ENCODE peak calls at places on chromosome 7, in ten cellular contexts. E is GM12878; Y is CD8-positive, alpha-beta T cell; W is adrenal gland; G is colonic mucosa; S is tibial nerve; L is transverse colon; H is tibial artery; D is fibroblast of lung; J is PC-9. M is an unnamed sample. For H3K36me3, the result is how much of the 10 kb centered on the place peaks cover.

GRCh38 chr7:112254166-112254565 is 47.7 kb downstream of the ZNF277 start:
- DNase-seq in E (no peak), Y (no peak), W (no peak), G (no peak), S (no peak), L (no peak), H (no peak), D (no peak), J (no peak), M (no peak)

GRCh38 chr7:142813262-142813661 is 41.6 kb upstream of the EPHB6 start:
- DNase-seq in E (no peak), Y (no peak), W (no peak), G (no peak), S (no peak), L (no peak), H (no peak), D (peak), J (peak), M (no peak)

GRCh38 chr7:29299986-29300609 is 105.5 kb downstream of the CHN2 start:
- DNase-seq in E (no peak), Y (no peak), W (no peak), G (no peak), S (no peak), L (no peak), H (no peak), D (peak), J (peak), M (no peak)

GRCh38 chr7:155865830-155866545 is 53.7 kb upstream of the SHH start:
- DNase-seq in E (no peak), Y (no peak), W (peak), G (peak), S (no peak), L (peak), H (no peak), D (no peak), J (no peak), M (no peak)

GRCh38 chr7:101390901-101391301 is 28.2 kb downstream of the COL26A1 start:
- DNase-seq in E (peak), Y (no peak), W (peak), G (no peak), S (peak), L (peak), H (no peak), D (no peak), J (no peak), M (no peak)

GRCh38 chr7:100673942-100674431 is 447 bp downstream of the GNB2 start:
- DNase-seq in E (no peak), Y (peak), W (peak), G (peak), S (peak), L (peak), H (peak), D (no peak), J (no peak), M (peak)

GRCh38 chr7:141486959-141487358 is 64.3 kb upstream of the AGK start:
- DNase-seq in E (no peak), Y (no peak), W (no peak), G (no peak), S (no peak), L (no peak), H (no peak), D (no peak), J (no peak), M (no peak)

GRCh38 chr7:4058158-4058557 is 623.9 kb upstream of the FOXK1 start:
- DNase-seq in E (no peak), Y (no peak), W (no peak), G (no peak), S (no peak), L (no peak), H (no peak), D (peak), J (no peak), M (no peak)

GRCh38 chr7:155998328-155998691 is 186.0 kb upstream of the SHH start:
- DNase-seq in E (no peak), Y (no peak), W (peak), G (no peak), S (no peak), L (no peak), H (no peak), D (no peak), J (no peak), M (no peak)

GRCh38 chr7:133255461-133255860 is 2.6 kb downstream of the EXOC4 start:
- DNase-seq in E (no peak), Y (no peak), W (no peak), G (no peak), S (no peak), L (no peak), H (no peak), D (no peak), J (no peak), M (no peak)

GRCh38 chr7:23654508-23654907 is 25.5 kb upstream of the FAM221A start:
- DNase-seq in E (no peak), Y (no peak), W (peak), G (peak), S (no peak), L (peak), H (no peak), D (no peak), J (no peak), M (no peak)

GRCh38 chr7:129227646-129228578 is 3.1 kb downstream of the AHCYL2 start:
- DNase-seq in E (no peak), Y (no peak), W (no peak), G (no peak), S (no peak), L (no peak), H (no peak), D (no peak), J (no peak), M (no peak)

GRCh38 chr7:157097569-157097968 is 41.2 kb upstream of the UBE3C start:
- DNase-seq in E (no peak), Y (no peak), W (no peak), G (peak), S (no peak), L (peak), H (no peak), D (no peak), J (no peak), M (no peak)

GRCh38 chr7:143389316-143390097 is 8.4 kb downstream of the ZYX start:
- DNase-seq in E (no peak), Y (no peak), W (no peak), G (no peak), S (no peak), L (no peak), H (no peak), D (no peak), J (no peak), M (no peak)

GRCh38 chr7:156475666-156476065 is 164.9 kb upstream of the RNF32 start:
- DNase-seq in E (no peak), Y (no peak), W (peak), G (no peak), S (no peak), L (no peak), H (no peak), D (peak), J (no peak), M (no peak)

GRCh38 chr7:82745117-82745516 is 301.5 kb upstream of the CACNA2D1 start:
- DNase-seq in E (no peak), Y (no peak), W (no peak), G (no peak), S (no peak), L (no peak), H (no peak), D (peak), J (no peak), M (no peak)

GRCh38 chr7:135151162-135151932 is 3.5 kb downstream of the TMEM140 start:
- DNase-seq in E (no peak), Y (no peak), W (no peak), G (no peak), S (no peak), L (no peak), H (no peak), D (no peak), J (no peak), M (no peak)

GRCh38 chr7:157963526-157963925 is 624.1 kb downstream of the PTPRN2 start:
- DNase-seq in E (no peak), Y (no peak), W (no peak), G (no peak), S (no peak), L (no peak), H (no peak), D (no peak), J (no peak), M (no peak)

GRCh38 chr7:120588411-120588810 is 269.5 kb downstream of the TSPAN12 start:
- DNase-seq in E (no peak), Y (no peak), W (no peak), G (no peak), S (no peak), L (no peak), H (no peak), D (no peak), J (no peak), M (no peak)

GRCh38 chr7:134174797-134175261 is 47.7 kb downstream of the LRGUK start:
- DNase-seq in E (peak), Y (no peak), W (peak), G (no peak), S (peak), L (no peak), H (no peak), D (peak), J (peak), M (no peak)

GRCh38 chr7:4830176-4830575 is 31.7 kb downstream of the PAPOLB start:
- DNase-seq in E (peak), Y (peak), W (peak), G (peak), S (peak), L (peak), H (peak), D (peak), J (no peak), M (peak)

GRCh38 chr7:157664866-157665633 is 328.2 kb downstream of the DNAJB6 start:
- DNase-seq in E (no peak), Y (no peak), W (no peak), G (no peak), S (no peak), L (no peak), H (no peak), D (peak), J (peak), M (no peak)

GRCh38 chr7:2757904-2758672 is 70.1 kb downstream of the AMZ1 start:
- DNase-seq in E (peak), Y (peak), W (peak), G (peak), S (peak), L (peak), H (peak), D (peak), J (peak), M (no peak)

GRCh38 chr7:129768614-129769399 is 157.3 kb downstream of the NRF1 start:
- DNase-seq in E (no peak), Y (no peak), W (no peak), G (no peak), S (no peak), L (no peak), H (no peak), D (no peak), J (peak), M (no peak)

GRCh38 chr7:105841866-105842265 is 34.5 kb downstream of the ATXN7L1 start:
- DNase-seq in E (no peak), Y (no peak), W (no peak), G (no peak), S (no peak), L (no peak), H (no peak), D (no peak), J (no peak), M (no peak)

GRCh38 chr7:107079212-107079940 is 34.9 kb downstream of the PRKAR2B start:
- DNase-seq in E (no peak), Y (no peak), W (peak), G (no peak), S (no peak), L (no peak), H (no peak), D (no peak), J (no peak), M (no peak)

DNA sequence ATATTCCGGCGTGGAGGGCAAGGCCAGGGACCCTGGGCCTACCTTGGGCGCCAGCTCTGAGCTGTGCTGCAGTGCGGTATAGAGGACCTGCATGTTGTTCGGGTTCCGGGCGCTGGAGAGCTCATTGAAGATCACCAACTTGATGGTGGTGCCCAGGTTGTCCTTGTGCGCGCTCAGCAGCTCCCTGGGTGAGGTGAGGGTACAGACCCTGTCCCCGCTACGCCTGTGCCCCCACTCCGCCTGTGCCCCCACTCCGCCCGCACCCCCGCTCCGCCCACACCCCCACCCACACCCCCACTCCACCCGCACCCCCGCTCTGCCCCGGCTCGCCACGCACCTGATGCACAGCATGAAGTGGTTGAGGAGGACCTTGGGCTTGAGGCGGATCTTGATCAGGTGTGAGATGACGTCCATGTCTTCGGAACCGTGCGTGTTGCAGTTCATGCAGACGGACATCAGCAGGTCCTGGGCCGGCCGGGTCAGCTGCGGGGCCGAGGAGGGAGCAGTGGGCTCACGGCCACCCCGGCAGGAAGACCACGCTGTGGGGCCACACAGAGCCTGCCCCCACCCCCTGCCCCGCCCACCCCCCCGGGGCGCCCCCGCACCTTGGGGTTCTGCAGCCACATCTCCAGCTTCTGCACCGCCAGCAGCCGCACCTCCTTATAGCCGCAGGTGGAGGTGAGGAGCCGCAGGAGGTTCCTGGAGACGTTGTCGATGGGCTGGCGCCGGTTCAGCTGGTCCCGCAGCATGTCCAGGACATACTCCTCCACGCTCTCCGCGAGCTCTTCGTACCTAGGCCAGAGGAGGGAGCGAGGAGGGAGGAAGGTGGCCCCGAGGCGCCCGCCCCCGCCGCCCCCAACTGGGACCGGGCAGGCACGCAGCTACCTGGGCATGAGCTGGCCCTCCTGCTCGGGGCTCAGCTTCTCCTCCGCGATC is 5.6 kb downstream of the INTS1 start:
- DNase-seq in E (no peak), Y (no peak), W (no peak), G (no peak), S (no peak), L (no peak), H (no peak), D (no peak), J (no peak), M (no peak)
- H3K36me3 ChIP-seq in E (under half), Y (under half), W (half or more), G (under half), S (under half), L (under half), H (half or more), D (under half), J (under half), M (half or more)

GRCh38 chr7:74658171-74659004 is 870 bp downstream of the GTF2I start:
- DNase-seq in E (no peak), Y (peak), W (peak), G (peak), S (peak), L (peak), H (peak), D (peak), J (peak), M (peak)
- TF ChIP-seq CTCF in E (no peak), Y (no peak), W (no peak), G (no peak), S (no peak), L (no peak), H (no peak), D (no peak), J (no peak), M (no peak)

GRCh38 chr7:150965273-150965830 is 12.8 kb downstream of the KCNH2 start:
- DNase-seq in E (no peak), Y (no peak), W (no peak), G (no peak), S (no peak), L (no peak), H (no peak), D (no peak), J (no peak), M (no peak)
- H3K27ac ChIP-seq in E (no peak), Y (no peak), W (peak), G (no peak), S (no peak), L (peak), H (no peak), D (no peak), J (no peak), M (no peak)

DNA sequence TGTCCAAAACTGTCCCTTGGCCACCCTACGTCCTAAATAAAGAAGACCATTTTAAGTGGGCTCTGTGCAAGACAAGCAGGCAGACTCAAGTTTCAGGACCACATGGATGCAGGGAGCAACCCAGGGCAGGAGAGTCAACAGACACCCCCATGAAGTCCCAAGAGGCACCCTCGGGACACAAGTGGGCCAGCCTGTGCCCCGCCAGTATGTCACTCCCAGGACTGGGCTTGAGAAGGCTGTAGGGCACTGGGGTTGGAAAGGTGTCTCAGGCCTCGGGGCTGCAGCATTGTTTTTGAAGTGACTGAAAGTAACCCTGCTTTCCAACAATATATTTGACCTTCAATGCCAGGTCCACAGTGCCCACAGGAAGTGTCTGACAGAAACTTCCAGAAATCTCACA is 157.4 kb downstream of the TNS3 start:
- DNase-seq in E (no peak), Y (no peak), W (no peak), G (no peak), S (no peak), L (no peak), H (no peak), D (no peak), J (no peak), M (no peak)
- H3K36me3 ChIP-seq in E (under half), Y (under half), W (half or more), G (under half), S (under half), L (under half), H (under half), D (under half), J (half or more), M (half or more)

GRCh38 chr7:83930262-83930661 is 264.3 kb downstream of the SEMA3A start:
- DNase-seq in E (no peak), Y (no peak), W (no peak), G (no peak), S (no peak), L (no peak), H (no peak), D (no peak), J (no peak), M (no peak)

GRCh38 chr7:83936056-83936703 is 258.4 kb downstream of the SEMA3A start:
- DNase-seq in E (no peak), Y (peak), W (peak), G (peak), S (peak), L (peak), H (no peak), D (peak), J (peak), M (peak)

GRCh38 chr7:83937930-83938329 is 256.7 kb downstream of the SEMA3A start:
- DNase-seq in E (no peak), Y (no peak), W (no peak), G (no peak), S (no peak), L (no peak), H (no peak), D (no peak), J (no peak), M (peak)

GRCh38 chr7:83931968-83932367 is 262.6 kb downstream of the SEMA3A start:
- DNase-seq in E (no peak), Y (no peak), W (no peak), G (no peak), S (no peak), L (no peak), H (no peak), D (no peak), J (no peak), M (no peak)

GRCh38 chr7:83934118-83934734 is 260.4 kb downstream of the SEMA3A start:
- DNase-seq in E (no peak), Y (no peak), W (no peak), G (no peak), S (no peak), L (no peak), H (no peak), D (no peak), J (no peak), M (no peak)
- TF ChIP-seq CTCF in E (no peak), Y (no peak), W (peak), G (no peak), S (peak), L (peak), H (no peak), D (peak), J (peak), M (peak)

GRCh38 chr7:55178292-55178862 is 159.6 kb downstream of the EGFR start:
- DNase-seq in E (no peak), Y (no peak), W (no peak), G (no peak), S (no peak), L (no peak), H (no peak), D (no peak), J (no peak), M (no peak)
- H3K27ac ChIP-seq in E (no peak), Y (no peak), W (peak), G (no peak), S (peak), L (no peak), H (peak), D (no peak), J (no peak), M (no peak)

GRCh38 chr7:152136623-152137022 is 111.1 kb downstream of the GALNT11 start:
- DNase-seq in E (no peak), Y (no peak), W (no peak), G (no peak), S (no peak), L (no peak), H (no peak), D (peak), J (no peak), M (no peak)
- H3K36me3 ChIP-seq in E (under half), Y (under half), W (under half), G (under half), S (under half), L (under half), H (under half), D (under half), J (under half), M (half or more)

GRCh38 chr7:114402866-114403635 is 11.6 kb upstream of the FOXP2 start:
- DNase-seq in E (no peak), Y (no peak), W (no peak), G (no peak), S (no peak), L (no peak), H (no peak), D (no peak), J (no peak), M (no peak)

GRCh38 chr7:114409750-114410149 is 4.9 kb upstream of the FOXP2 start:
- DNase-seq in E (no peak), Y (no peak), W (no peak), G (no peak), S (no peak), L (no peak), H (no peak), D (peak), J (no peak), M (no peak)

DNA sequence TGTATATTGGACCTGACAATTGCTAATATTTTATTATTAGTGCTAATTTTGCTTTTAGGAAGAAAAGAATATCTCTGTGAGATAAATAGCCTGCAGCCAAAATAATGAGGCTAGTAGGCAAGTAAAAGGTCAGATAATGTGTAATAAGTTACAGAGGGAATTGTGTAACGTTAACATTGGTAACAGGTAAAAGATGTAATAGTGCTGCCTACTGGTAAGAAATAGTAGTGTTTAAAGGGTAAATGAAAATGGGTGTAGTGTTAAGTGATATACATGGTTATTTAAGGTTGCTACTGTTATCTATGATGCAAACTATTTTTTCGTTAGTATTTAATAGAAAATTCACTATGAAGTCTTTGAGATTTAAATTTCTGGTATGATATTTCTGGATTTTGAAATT is 9.2 kb upstream of the FOXP2 start:
- DNase-seq in E (no peak), Y (no peak), W (no peak), G (no peak), S (no peak), L (no peak), H (no peak), D (peak), J (no peak), M (no peak)
- TF ChIP-seq CTCF in E (peak), Y (no peak), W (peak), G (peak), S (no peak), L (peak), H (peak), D (peak), J (peak), M (peak)

GRCh38 chr7:36391436-36392198 is 2.0 kb downstream of the ANLN start:
- DNase-seq in E (peak), Y (no peak), W (no peak), G (no peak), S (no peak), L (no peak), H (no peak), D (no peak), J (peak), M (no peak)

GRCh38 chr7:36388423-36388822 is 1.2 kb upstream of the ANLN start:
- DNase-seq in E (no peak), Y (no peak), W (no peak), G (no peak), S (no peak), L (no peak), H (no peak), D (no peak), J (peak), M (no peak)

GRCh38 chr7:36390199-36391090 is 783 bp downstream of the ANLN start:
- DNase-seq in E (no peak), Y (peak), W (peak), G (peak), S (no peak), L (peak), H (peak), D (peak), J (peak), M (peak)

GRCh38 chr7:36389371-36390198 is at the start of gene ANLN:
- DNase-seq in E (peak), Y (peak), W (peak), G (peak), S (peak), L (peak), H (peak), D (peak), J (peak), M (peak)

GRCh38 chr7:36387437-36388345 is 2.0 kb upstream of the ANLN start:
- DNase-seq in E (no peak), Y (no peak), W (no peak), G (no peak), S (no peak), L (no peak), H (no peak), D (no peak), J (peak), M (no peak)
- H3K27ac ChIP-seq in E (no peak), Y (no peak), W (peak), G (peak), S (peak), L (peak), H (peak), D (no peak), J (peak), M (no peak)